ENCODE peak calls at places on chromosomes 11 and 22, in four cellular contexts. I is brain microvascular endothelial cell, Y is left ventricle myocardium inferior, P is body of pancreas. N is an unnamed sample.

GRCh38 chr11:55849037-55849436 is 10.5 kb downstream of the OR5D16 start:
- DNase-seq in Y (no peak), I (no peak), P (no peak), N (no peak)

GRCh38 chr11:89015614-89016013 is 50.2 kb downstream of the GRM5 start:
- DNase-seq in Y (no peak), I (no peak), P (peak; percentile 39), N (no peak)

GRCh38 chr22:39493759-39494158 is 8.3 kb upstream of the MIEF1 start:
- DNase-seq in P (no peak), I (peak; percentile 67), Y (no peak), N (no peak)

GRCh38 chr11:129440028-129440630 is 64.5 kb downstream of the BARX2 start:
- DNase-seq in P (peak; percentile 82), I (no peak), Y (no peak), N (no peak)

GRCh38 chr11:56714206-56714605 is 15.3 kb downstream of the OR9G1 start:
- DNase-seq in I (no peak), Y (no peak), P (no peak), N (no peak)

GRCh38 chr11:57082125-57082524 is 93.4 kb downstream of the OR5AK2 start:
- DNase-seq in I (no peak), Y (no peak), P (no peak), N (no peak)

GRCh38 chr11:105092255-105093239 is 47.0 kb downstream of the CARD18 start:
- DNase-seq in Y (no peak), I (no peak), P (no peak), N (no peak)

GRCh38 chr11:44174846-44175245 is 79.4 kb downstream of the EXT2 start:
- DNase-seq in Y (no peak), P (no peak), I (no peak), N (no peak)

GRCh38 chr11:92827132-92827531 is 142.3 kb upstream of the MTNR1B start:
- DNase-seq in P (no peak), Y (no peak), I (no peak), N (no peak)

GRCh38 chr22:22935546-22936157 is 48.0 kb downstream of the IGLL5 start:
- DNase-seq in P (no peak), I (no peak), Y (no peak), N (no peak)

GRCh38 chr11:13889566-13890214 is 72.8 kb upstream of the SPON1 start:
- DNase-seq in I (no peak), Y (no peak), P (no peak), N (no peak)

GRCh38 chr11:7467652-7468051 is 17.7 kb upstream of the OLFML1 start:
- DNase-seq in I (no peak), Y (no peak), P (no peak), N (no peak)

GRCh38 chr11:103800406-103801114 is 235.9 kb upstream of the DDI1 start:
- DNase-seq in I (no peak), P (peak; percentile 25), Y (peak; percentile 23), N (no peak)

GRCh38 chr11:118283311-118283636 is 19.2 kb upstream of the MPZL2 start:
- DNase-seq in Y (no peak), P (no peak), I (no peak), N (no peak)

GRCh38 chr11:615453-616319 is at the start of gene IRF7:
- DNase-seq in Y (peak; percentile 97), P (peak; percentile 93), I (peak; percentile 90), N (peak; percentile 84)

GRCh38 chr11:17277024-17277584 is 565 bp downstream of the NUCB2 start:
- DNase-seq in Y (no peak), P (no peak), I (peak; percentile 17), N (no peak)

GRCh38 chr11:18703001-18703763 is 4.6 kb downstream of the TMEM86A start:
- DNase-seq in Y (peak; percentile 71), P (no peak), I (no peak), N (no peak)

GRCh38 chr11:129589190-129589589 is 213.5 kb downstream of the BARX2 start:
- DNase-seq in Y (no peak), I (no peak), P (no peak), N (no peak)

GRCh38 chr11:134607963-134608750 is 196.1 kb upstream of the B3GAT1 start:
- DNase-seq in Y (no peak), I (no peak), P (no peak), N (no peak)

GRCh38 chr11:123798513-123799252 is 7.5 kb downstream of the OR6M1 start:
- DNase-seq in Y (no peak), I (no peak), P (peak; percentile 81), N (no peak)

GRCh38 chr11:64765291-64765803 is 5.6 kb upstream of the PYGM start:
- DNase-seq in I (no peak), P (no peak), Y (no peak), N (no peak)

GRCh38 chr11:68020575-68020974 is 9.9 kb upstream of the NDUFS8 start:
- DNase-seq in I (no peak), Y (no peak), P (no peak), N (no peak)

GRCh38 chr11:82462588-82462987 is 271.1 kb downstream of the FAM181B start:
- DNase-seq in P (no peak), I (no peak), Y (no peak), N (no peak)

GRCh38 chr11:113016905-113017304 is 55.7 kb downstream of the NCAM1 start:
- DNase-seq in I (no peak), Y (no peak), P (no peak), N (no peak)

GRCh38 chr11:22479133-22479690 is 141.0 kb downstream of the SLC17A6 start:
- DNase-seq in P (peak; percentile 39), I (no peak), Y (no peak), N (no peak)

GRCh38 chr22:38135133-38135706 is 24.7 kb upstream of the BAIAP2L2 start:
- DNase-seq in I (peak; percentile 81), Y (no peak), P (no peak), N (no peak)

GRCh38 chr11:44909557-44909956 is 41.1 kb downstream of the TP53I11 start:
- DNase-seq in I (no peak), Y (no peak), P (no peak), N (no peak)

DNA sequence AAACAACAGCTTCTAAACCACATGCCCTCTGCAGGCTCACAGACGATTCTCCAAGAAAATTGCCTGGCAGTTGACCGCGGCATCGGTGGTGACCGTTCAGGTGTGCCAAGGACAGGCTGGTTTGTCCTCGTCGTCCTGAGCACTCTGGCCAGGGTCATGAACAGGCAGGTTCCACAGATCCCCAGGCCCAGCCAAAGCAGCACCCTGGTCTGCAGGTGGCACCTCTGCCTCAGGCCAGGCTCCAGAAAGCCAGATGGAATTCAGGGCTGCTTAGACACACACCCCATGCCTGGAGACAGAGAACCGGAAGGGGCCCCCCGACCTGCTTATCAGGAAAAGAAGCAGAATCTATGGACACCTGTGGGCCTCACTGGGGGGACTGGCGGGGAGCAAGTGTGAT is 338.7 kb downstream of the BRD1 start:
- DNase-seq in P (no peak), I (no peak), Y (no peak), N (no peak)
- TF ChIP-seq CTCF in P (no peak), I (no peak), Y (no peak), N (no peak)

GRCh38 chr11:11931461-11932055 is 76.9 kb downstream of the DKK3 start:
- DNase-seq in Y (no peak), I (peak; percentile 56), P (peak; percentile 38), N (no peak)

DNA sequence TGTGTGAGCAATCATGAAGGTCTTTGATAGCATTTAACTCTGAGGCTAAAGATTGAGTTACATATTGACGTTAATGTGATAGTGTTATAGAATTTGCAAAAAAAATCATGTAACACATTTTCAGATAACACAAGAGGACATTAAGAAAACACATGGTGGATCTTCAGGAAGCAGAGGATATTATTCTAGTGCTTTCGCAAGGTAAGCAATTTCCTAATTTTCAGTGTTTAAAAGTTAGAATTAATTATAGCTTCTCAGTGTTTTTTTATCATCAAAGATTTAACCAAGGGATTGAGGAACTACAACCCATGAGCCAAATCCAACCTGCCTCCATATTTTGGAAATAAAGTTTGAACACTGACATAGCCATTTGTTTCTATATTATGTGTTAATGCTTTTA is 78.5 kb downstream of the DKK3 start:
- DNase-seq in Y (no peak), I (no peak), P (no peak), N (no peak)
- TF ChIP-seq CTCF in Y (no peak), I (no peak), P (no peak), N (no peak)

DNA sequence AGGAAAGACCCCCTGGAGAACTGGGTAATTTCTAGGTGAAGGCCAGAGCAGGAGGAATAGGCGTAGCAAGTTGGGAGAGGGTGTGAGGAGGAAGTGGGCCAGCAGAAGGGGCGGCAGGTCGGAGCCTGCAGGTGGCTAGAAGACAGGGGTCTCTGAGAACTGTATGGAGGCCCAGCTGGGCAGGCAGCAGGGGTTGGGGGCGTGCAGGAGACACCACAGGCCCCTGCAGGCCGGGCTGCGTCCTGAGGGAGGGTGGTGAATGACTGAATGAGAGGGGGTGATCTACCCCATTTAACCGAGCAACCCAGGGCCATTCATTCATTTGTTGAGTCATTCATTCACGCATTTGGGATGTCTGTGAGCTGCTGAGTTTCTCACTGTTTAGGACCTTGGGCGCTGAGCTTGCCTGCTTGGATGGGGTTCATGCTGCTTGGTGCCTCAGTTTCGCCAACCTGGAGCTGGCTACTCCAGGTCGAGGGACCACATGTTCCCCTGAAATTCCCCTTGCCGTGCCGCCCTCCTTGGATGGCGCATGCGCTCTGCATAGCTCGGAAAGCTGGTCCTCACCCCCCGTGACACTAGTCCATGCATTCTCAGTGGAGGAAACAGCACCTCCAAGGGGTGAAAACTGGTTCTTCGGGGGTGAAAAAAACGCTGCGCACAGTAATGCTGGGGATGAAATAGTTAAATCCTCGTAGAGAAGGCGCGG is 15.6 kb downstream of the MPPED1 start:
- DNase-seq in P (no peak), I (no peak), Y (no peak), N (no peak)
- TF ChIP-seq CTCF in P (no peak), I (no peak), Y (no peak), N (no peak)

GRCh38 chr22:48782817-48783511 is 1044.7 kb downstream of the BRD1 start:
- DNase-seq in I (no peak), P (no peak), Y (no peak), N (no peak)
- TF ChIP-seq CTCF in I (no peak), P (peak; percentile 7), Y (peak; percentile 13), N (no peak)

GRCh38 chr22:31732089-31732829 is 17.7 kb downstream of the PRR14L start:
- DNase-seq in Y (no peak), P (no peak), I (no peak), N (no peak)

GRCh38 chr22:31728857-31729256 is 21.1 kb downstream of the PRR14L start:
- DNase-seq in I (no peak), Y (no peak), P (no peak), N (no peak)

GRCh38 chr22:31726692-31727091 is 23.2 kb downstream of the PRR14L start:
- DNase-seq in P (no peak), Y (no peak), I (no peak), N (no peak)

GRCh38 chr22:31733580-31734079 is 16.3 kb downstream of the PRR14L start:
- DNase-seq in P (no peak), I (no peak), Y (no peak), N (no peak)

DNA sequence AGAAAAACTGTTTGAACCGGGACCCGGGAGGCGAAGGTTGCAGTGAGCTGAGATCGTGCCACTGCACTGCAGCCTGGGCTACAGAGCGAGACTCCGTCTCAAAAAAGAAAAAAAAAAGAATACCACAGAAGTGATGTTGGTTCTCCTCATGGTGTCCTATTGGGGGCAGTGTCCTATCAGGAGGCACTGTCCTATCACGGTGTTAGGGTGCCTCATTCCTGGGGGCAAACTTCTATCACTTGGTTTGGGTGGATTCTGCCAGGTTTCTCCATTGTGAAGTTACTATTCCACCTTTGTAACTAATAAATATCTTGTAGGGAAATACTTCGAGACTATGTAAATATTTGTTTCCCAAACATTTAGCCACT is 19.6 kb downstream of the PRR14L start:
- DNase-seq in P (no peak), Y (no peak), I (no peak), N (no peak)
- TF ChIP-seq CTCF in P (no peak), Y (no peak), I (peak; percentile 37), N (no peak)